ENCODE peak calls at places on chromosome 6, in six cellular contexts. One of them, this sample, is unnamed.

GRCh38 chr6:109236140-109237081 is 141.1 kb downstream of the CEP57L1 start:
- DNase-seq in RPMI8226: peak
- DNase-seq in GM23248: no peak
- DNase-seq in naive thymus-derived CD8-positive, alpha-beta T cell: peak
- DNase-seq in activated CD4-positive, alpha-beta T cell treated with anti-CD3 and anti-CD28 coated beads, Interleukin-2, amount 50 U/mL, for 1 hour: no peak
- DNase-seq in ecto neural progenitor cell: peak
- DNase-seq in this sample: no peak

GRCh38 chr6:106163966-106164877 is 78.1 kb downstream of the PRDM1 start:
- DNase-seq in ecto neural progenitor cell: no peak
- DNase-seq in naive thymus-derived CD8-positive, alpha-beta T cell: no peak
- DNase-seq in activated CD4-positive, alpha-beta T cell treated with anti-CD3 and anti-CD28 coated beads, Interleukin-2, amount 50 U/mL, for 1 hour: no peak
- DNase-seq in GM23248: peak
- DNase-seq in RPMI8226: peak
- DNase-seq in this sample: no peak

GRCh38 chr6:100472674-100473073 is 8.0 kb upstream of the SIM1 start:
- DNase-seq in activated CD4-positive, alpha-beta T cell treated with anti-CD3 and anti-CD28 coated beads, Interleukin-2, amount 50 U/mL, for 1 hour: no peak
- DNase-seq in RPMI8226: no peak
- DNase-seq in GM23248: peak
- DNase-seq in ecto neural progenitor cell: no peak
- DNase-seq in naive thymus-derived CD8-positive, alpha-beta T cell: no peak
- DNase-seq in this sample: peak

GRCh38 chr6:108179741-108180140 is 13.9 kb downstream of the NR2E1 start:
- DNase-seq in RPMI8226: no peak
- DNase-seq in activated CD4-positive, alpha-beta T cell treated with anti-CD3 and anti-CD28 coated beads, Interleukin-2, amount 50 U/mL, for 1 hour: no peak
- DNase-seq in GM23248: no peak
- DNase-seq in ecto neural progenitor cell: no peak
- DNase-seq in naive thymus-derived CD8-positive, alpha-beta T cell: no peak
- DNase-seq in this sample: no peak

GRCh38 chr6:102853249-102853955 is 1459.9 kb downstream of the GRIK2 start:
- DNase-seq in activated CD4-positive, alpha-beta T cell treated with anti-CD3 and anti-CD28 coated beads, Interleukin-2, amount 50 U/mL, for 1 hour: no peak
- DNase-seq in naive thymus-derived CD8-positive, alpha-beta T cell: no peak
- DNase-seq in RPMI8226: no peak
- DNase-seq in GM23248: no peak
- DNase-seq in ecto neural progenitor cell: no peak
- DNase-seq in this sample: no peak

GRCh38 chr6:18585032-18585573 is 198.0 kb downstream of the RNF144B start:
- DNase-seq in RPMI8226: no peak
- DNase-seq in naive thymus-derived CD8-positive, alpha-beta T cell: no peak
- DNase-seq in activated CD4-positive, alpha-beta T cell treated with anti-CD3 and anti-CD28 coated beads, Interleukin-2, amount 50 U/mL, for 1 hour: no peak
- DNase-seq in GM23248: peak
- DNase-seq in ecto neural progenitor cell: no peak
- DNase-seq in this sample: peak

GRCh38 chr6:45829873-45830272 is 185.8 kb downstream of the CLIC5 start:
- DNase-seq in GM23248: no peak
- DNase-seq in RPMI8226: no peak
- DNase-seq in naive thymus-derived CD8-positive, alpha-beta T cell: no peak
- DNase-seq in activated CD4-positive, alpha-beta T cell treated with anti-CD3 and anti-CD28 coated beads, Interleukin-2, amount 50 U/mL, for 1 hour: no peak
- DNase-seq in ecto neural progenitor cell: no peak
- DNase-seq in this sample: no peak

GRCh38 chr6:35967059-35967769 is 46.3 kb upstream of the SRPK1 start:
- DNase-seq in RPMI8226: no peak
- DNase-seq in activated CD4-positive, alpha-beta T cell treated with anti-CD3 and anti-CD28 coated beads, Interleukin-2, amount 50 U/mL, for 1 hour: no peak
- DNase-seq in ecto neural progenitor cell: no peak
- DNase-seq in GM23248: no peak
- DNase-seq in naive thymus-derived CD8-positive, alpha-beta T cell: no peak
- DNase-seq in this sample: no peak

GRCh38 chr6:30541515-30542403 is 14.5 kb downstream of the GNL1 start:
- DNase-seq in ecto neural progenitor cell: peak
- DNase-seq in GM23248: peak
- DNase-seq in activated CD4-positive, alpha-beta T cell treated with anti-CD3 and anti-CD28 coated beads, Interleukin-2, amount 50 U/mL, for 1 hour: peak
- DNase-seq in naive thymus-derived CD8-positive, alpha-beta T cell: peak
- DNase-seq in RPMI8226: peak
- DNase-seq in this sample: peak

GRCh38 chr6:31412506-31412905 is 9.1 kb downstream of the MICA start:
- DNase-seq in activated CD4-positive, alpha-beta T cell treated with anti-CD3 and anti-CD28 coated beads, Interleukin-2, amount 50 U/mL, for 1 hour: no peak
- DNase-seq in RPMI8226: no peak
- DNase-seq in GM23248: no peak
- DNase-seq in ecto neural progenitor cell: no peak
- DNase-seq in naive thymus-derived CD8-positive, alpha-beta T cell: no peak
- DNase-seq in this sample: no peak